ENCODE peak calls at places on chromosomes 5 and 9, in four cellular contexts. One of them, this sample, is unnamed.

GRCh38 chr5:84383816-84384603 is 670 bp downstream of the EDIL3 start:
- DNase-seq in IMR-90: peak
- DNase-seq in H9: peak
- DNase-seq in mesenchymal stem cell: peak
- DNase-seq in this sample: peak

GRCh38 chr5:79990598-79991507 is at the start of gene MTX3:
- DNase-seq in IMR-90: peak
- DNase-seq in mesenchymal stem cell: peak
- DNase-seq in H9: peak
- DNase-seq in this sample: peak

GRCh38 chr5:179126506-179126991 is 66.4 kb downstream of the ZNF354C start:
- DNase-seq in H9: peak
- DNase-seq in IMR-90: no peak
- DNase-seq in mesenchymal stem cell: no peak
- DNase-seq in this sample: no peak

GRCh38 chr5:33507426-33507825 is 66.7 kb downstream of the TARS1 start:
- DNase-seq in H9: no peak
- DNase-seq in IMR-90: peak
- DNase-seq in mesenchymal stem cell: no peak
- DNase-seq in this sample: no peak

GRCh38 chr5:58245479-58245845 is 214.4 kb downstream of the PLK2 start:
- DNase-seq in mesenchymal stem cell: no peak
- DNase-seq in H9: no peak
- DNase-seq in IMR-90: no peak
- DNase-seq in this sample: no peak

GRCh38 chr5:78527054-78527884 is 121.3 kb downstream of the LHFPL2 start:
- DNase-seq in IMR-90: peak
- DNase-seq in mesenchymal stem cell: peak
- DNase-seq in H9: peak
- DNase-seq in this sample: no peak

GRCh38 chr9:136023401-136024225 is 62.4 kb upstream of the UBAC1 start:
- DNase-seq in IMR-90: peak
- DNase-seq in mesenchymal stem cell: no peak
- DNase-seq in H9: peak
- DNase-seq in this sample: peak

GRCh38 chr5:88813805-88814584 is 69.0 kb downstream of the MEF2C start:
- DNase-seq in IMR-90: no peak
- DNase-seq in mesenchymal stem cell: no peak
- DNase-seq in H9: no peak
- DNase-seq in this sample: no peak

GRCh38 chr9:133384736-133385321 is 8.7 kb downstream of the STKLD1 start:
- DNase-seq in IMR-90: no peak
- DNase-seq in H9: no peak
- DNase-seq in mesenchymal stem cell: no peak
- DNase-seq in this sample: no peak

GRCh38 chr5:126812199-126812570 is 35.2 kb downstream of the LMNB1 start:
- DNase-seq in H9: no peak
- DNase-seq in mesenchymal stem cell: no peak
- DNase-seq in IMR-90: no peak
- DNase-seq in this sample: no peak

GRCh38 chr9:83537331-83538171 is 650 bp downstream of the FRMD3 start:
- DNase-seq in mesenchymal stem cell: peak
- DNase-seq in IMR-90: no peak
- DNase-seq in H9: no peak
- DNase-seq in this sample: peak

GRCh38 chr5:139468421-139468931 is 2.3 kb upstream of the SMIM33 start:
- DNase-seq in IMR-90: no peak
- DNase-seq in mesenchymal stem cell: peak
- DNase-seq in H9: peak
- DNase-seq in this sample: no peak

GRCh38 chr5:135349441-135349840 is 49.6 kb downstream of the MACROH2A1 start:
- DNase-seq in IMR-90: no peak
- DNase-seq in H9: no peak
- DNase-seq in mesenchymal stem cell: no peak
- DNase-seq in this sample: no peak

GRCh38 chr5:131749138-131749537 is 47.7 kb downstream of the FNIP1 start:
- DNase-seq in mesenchymal stem cell: peak
- DNase-seq in H9: no peak
- DNase-seq in IMR-90: peak
- DNase-seq in this sample: no peak

GRCh38 chr5:40991168-40991980 is 79.8 kb downstream of the MROH2B start:
- DNase-seq in IMR-90: peak
- DNase-seq in H9: no peak
- DNase-seq in mesenchymal stem cell: peak
- DNase-seq in this sample: no peak

GRCh38 chr9:127698985-127699670 is 7.7 kb upstream of the CFAP157 start:
- DNase-seq in IMR-90: peak
- DNase-seq in mesenchymal stem cell: peak
- DNase-seq in H9: peak
- DNase-seq in this sample: peak

GRCh38 chr9:4886698-4887097 is 94.0 kb downstream of the RCL1 start:
- DNase-seq in mesenchymal stem cell: no peak
- DNase-seq in IMR-90: no peak
- DNase-seq in H9: no peak
- DNase-seq in this sample: no peak

GRCh38 chr9:113770396-113770795 is 105.7 kb upstream of the ZNF618 start:
- DNase-seq in IMR-90: peak
- DNase-seq in H9: no peak
- DNase-seq in mesenchymal stem cell: no peak
- DNase-seq in this sample: no peak

GRCh38 chr5:135493406-135494180 is 41.4 kb upstream of the TIFAB start:
- DNase-seq in IMR-90: peak
- DNase-seq in mesenchymal stem cell: peak
- DNase-seq in H9: no peak
- DNase-seq in this sample: no peak

GRCh38 chr9:5549671-5550650 is 39.6 kb downstream of the PDCD1LG2 start:
- DNase-seq in IMR-90: peak
- DNase-seq in mesenchymal stem cell: no peak
- DNase-seq in H9: no peak
- DNase-seq in this sample: no peak

GRCh38 chr9:77751341-77752091 is 103.4 kb upstream of the GNA14 start:
- DNase-seq in IMR-90: peak
- DNase-seq in H9: peak
- DNase-seq in mesenchymal stem cell: peak
- DNase-seq in this sample: no peak

GRCh38 chr5:41648976-41649375 is 138.6 kb upstream of the PLCXD3 start:
- DNase-seq in H9: no peak
- DNase-seq in IMR-90: peak
- DNase-seq in mesenchymal stem cell: no peak
- DNase-seq in this sample: no peak

GRCh38 chr9:95749493-95749892 is 126.0 kb upstream of the ERCC6L2 start:
- DNase-seq in IMR-90: no peak
- DNase-seq in mesenchymal stem cell: no peak
- DNase-seq in H9: no peak
- DNase-seq in this sample: no peak

GRCh38 chr9:87270241-87271234 is 227.1 kb upstream of the DAPK1 start:
- DNase-seq in mesenchymal stem cell: peak
- DNase-seq in H9: no peak
- DNase-seq in IMR-90: peak
- DNase-seq in this sample: no peak

GRCh38 chr9:78038620-78039300 is 7.1 kb upstream of the GNAQ start:
- DNase-seq in IMR-90: peak
- DNase-seq in H9: no peak
- DNase-seq in mesenchymal stem cell: no peak
- DNase-seq in this sample: no peak

GRCh38 chr9:132782106-132782505 is 96.0 kb downstream of the AK8 start:
- DNase-seq in H9: no peak
- DNase-seq in IMR-90: no peak
- DNase-seq in mesenchymal stem cell: no peak
- DNase-seq in this sample: no peak

GRCh38 chr9:130713286-130713975 is 19.9 kb downstream of the EXOSC2 start:
- DNase-seq in H9: peak
- DNase-seq in mesenchymal stem cell: peak
- DNase-seq in IMR-90: peak
- DNase-seq in this sample: no peak

GRCh38 chr9:115764649-115765048 is 388.9 kb upstream of the PAPPA start:
- DNase-seq in mesenchymal stem cell: no peak
- DNase-seq in H9: no peak
- DNase-seq in IMR-90: no peak
- DNase-seq in this sample: no peak

GRCh38 chr5:86175224-86175623 is 442.5 kb upstream of the COX7C start:
- DNase-seq in mesenchymal stem cell: peak
- DNase-seq in IMR-90: no peak
- DNase-seq in H9: no peak
- DNase-seq in this sample: no peak

GRCh38 chr5:19739691-19740090 is 248.3 kb downstream of the CDH18 start:
- DNase-seq in mesenchymal stem cell: no peak
- DNase-seq in H9: no peak
- DNase-seq in IMR-90: no peak
- DNase-seq in this sample: no peak

DNA sequence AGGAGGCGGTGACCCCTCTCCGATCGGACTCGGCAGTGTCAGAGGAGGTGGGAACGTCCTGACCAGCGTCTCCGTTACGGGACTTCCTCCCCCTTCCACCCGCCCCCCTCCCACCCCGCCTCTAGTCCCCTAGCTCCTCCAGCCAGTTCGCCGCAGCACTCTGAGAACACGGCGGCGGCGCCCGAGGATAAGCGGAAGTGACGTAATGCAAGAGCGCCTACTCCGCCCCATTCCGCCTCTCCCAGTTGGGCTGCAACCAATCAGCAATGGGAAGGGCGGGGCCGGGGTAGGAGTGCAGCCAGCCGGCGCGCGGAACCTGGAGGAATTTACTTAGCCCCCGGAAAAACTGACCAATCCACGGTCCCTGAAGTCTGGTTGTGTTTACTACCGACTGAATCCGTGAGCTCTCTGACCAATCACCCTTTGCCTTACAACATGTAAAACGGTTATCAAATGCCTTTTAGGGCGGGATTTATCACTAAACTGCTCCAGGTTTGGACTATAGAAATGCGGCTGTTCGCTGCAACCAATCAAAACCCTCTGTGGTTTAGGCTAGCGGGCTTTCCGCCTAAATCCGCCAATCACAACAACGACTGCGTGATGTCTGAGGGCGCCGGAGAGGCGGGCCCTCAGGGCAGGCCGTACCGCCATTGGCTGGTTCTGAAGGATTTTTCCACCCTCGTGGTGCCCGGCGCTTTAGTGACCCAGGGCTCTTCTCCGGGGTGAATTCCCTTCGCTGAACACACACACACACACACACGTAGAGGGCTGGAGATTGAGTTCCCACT is at the start of gene ZBTB5:
- DNase-seq in mesenchymal stem cell: peak
- DNase-seq in H9: peak
- DNase-seq in IMR-90: peak
- DNase-seq in this sample: peak
- H3K23ac ChIP-seq in mesenchymal stem cell: peak
- H3K23ac ChIP-seq in H9: no peak
- H3K23ac ChIP-seq in IMR-90: peak
- H3K23ac ChIP-seq in this sample: no peak

GRCh38 chr9:34635556-34635955 is 2.0 kb downstream of the SIGMAR1 start:
- DNase-seq in IMR-90: no peak
- DNase-seq in mesenchymal stem cell: no peak
- DNase-seq in H9: no peak
- DNase-seq in this sample: no peak
- H3K23ac ChIP-seq in IMR-90: no peak
- H3K23ac ChIP-seq in mesenchymal stem cell: peak
- H3K23ac ChIP-seq in H9: no peak
- H3K23ac ChIP-seq in this sample: no peak

GRCh38 chr5:152905286-152905685 is 500.2 kb upstream of the NMUR2 start:
- DNase-seq in IMR-90: no peak
- DNase-seq in H9: no peak
- DNase-seq in mesenchymal stem cell: no peak
- DNase-seq in this sample: no peak

GRCh38 chr5:152901754-152902153 is 496.7 kb upstream of the NMUR2 start:
- DNase-seq in H9: no peak
- DNase-seq in mesenchymal stem cell: no peak
- DNase-seq in IMR-90: no peak
- DNase-seq in this sample: no peak

GRCh38 chr5:152912924-152913323 is 507.8 kb upstream of the NMUR2 start:
- DNase-seq in H9: no peak
- DNase-seq in IMR-90: no peak
- DNase-seq in mesenchymal stem cell: no peak
- DNase-seq in this sample: no peak

GRCh38 chr5:152907488-152908245 is 502.6 kb upstream of the NMUR2 start:
- DNase-seq in H9: no peak
- DNase-seq in mesenchymal stem cell: no peak
- DNase-seq in IMR-90: no peak
- DNase-seq in this sample: no peak
- H3K23ac ChIP-seq in H9: no peak
- H3K23ac ChIP-seq in mesenchymal stem cell: no peak
- H3K23ac ChIP-seq in IMR-90: no peak
- H3K23ac ChIP-seq in this sample: no peak

GRCh38 chr9:107620801-107621200 is 131.2 kb upstream of the KLF4 start:
- DNase-seq in mesenchymal stem cell: no peak
- DNase-seq in IMR-90: no peak
- DNase-seq in H9: no peak
- DNase-seq in this sample: no peak

GRCh38 chr9:107614765-107615164 is 125.2 kb upstream of the KLF4 start:
- DNase-seq in IMR-90: no peak
- DNase-seq in H9: no peak
- DNase-seq in mesenchymal stem cell: no peak
- DNase-seq in this sample: no peak

GRCh38 chr9:107613314-107613713 is 123.7 kb upstream of the KLF4 start:
- DNase-seq in mesenchymal stem cell: no peak
- DNase-seq in IMR-90: no peak
- DNase-seq in H9: no peak
- DNase-seq in this sample: no peak

GRCh38 chr9:107612136-107612535 is 122.6 kb upstream of the KLF4 start:
- DNase-seq in mesenchymal stem cell: no peak
- DNase-seq in IMR-90: no peak
- DNase-seq in H9: no peak
- DNase-seq in this sample: no peak

DNA sequence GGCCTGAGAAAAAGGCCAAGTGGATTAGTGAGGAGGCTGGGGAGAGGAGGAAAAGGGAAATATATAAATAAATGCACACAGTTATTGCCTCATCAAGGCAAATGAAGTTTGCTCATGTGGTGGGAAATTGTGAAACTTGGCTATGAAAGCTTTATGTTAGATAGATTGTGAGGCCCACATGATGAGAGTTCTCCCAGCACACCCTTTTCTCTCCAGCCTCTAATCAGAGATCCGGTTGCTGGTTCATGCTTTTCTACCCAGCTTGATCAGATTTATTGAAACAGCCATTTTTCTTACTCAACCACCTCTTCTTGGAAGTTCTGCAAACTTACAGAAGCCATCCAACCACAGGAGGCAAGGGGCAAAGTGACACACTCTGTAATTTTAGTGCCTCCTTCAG is 125.8 kb upstream of the KLF4 start:
- DNase-seq in H9: no peak
- DNase-seq in mesenchymal stem cell: peak
- DNase-seq in IMR-90: peak
- DNase-seq in this sample: no peak
- H3K23ac ChIP-seq in H9: no peak
- H3K23ac ChIP-seq in mesenchymal stem cell: no peak
- H3K23ac ChIP-seq in IMR-90: no peak
- H3K23ac ChIP-seq in this sample: no peak